ENCODE peak calls at places on chromosomes 5 and 9, in five cellular contexts. Q is HepG2, I is GM12878, X is K562, N is NB4. R is an unnamed sample.

GRCh38 chr5:11234501-11234911 is 473.5 kb upstream of the DAP start:
- DNase-seq in I (no peak), N (peak; percentile 12), X (no peak), Q (no peak), R (no peak)

GRCh38 chr9:137052998-137053943 is 590 bp downstream of the ENTPD2 start:
- DNase-seq in I (no peak), X (no peak), Q (no peak), N (no peak), R (no peak)

GRCh38 chr9:95721132-95721531 is 154.4 kb upstream of the ERCC6L2 start:
- DNase-seq in X (no peak), Q (no peak), I (no peak), N (no peak), R (no peak)

GRCh38 chr5:164175083-164175482 is 669.7 kb downstream of the MAT2B start:
- DNase-seq in Q (no peak), I (no peak), N (no peak), X (no peak), R (no peak)

GRCh38 chr9:122946486-122947003 is 5.7 kb downstream of the RABGAP1 start:
- DNase-seq in Q (no peak), I (no peak), N (no peak), X (no peak), R (no peak)

GRCh38 chr9:130986311-130986940 is 22.5 kb upstream of the LAMC3 start:
- DNase-seq in X (no peak), Q (no peak), N (no peak), I (no peak), R (no peak)

GRCh38 chr5:145056805-145057204 is 778.3 kb downstream of the PRELID2 start:
- DNase-seq in I (peak; percentile 27), Q (no peak), N (no peak), X (no peak), R (no peak)

GRCh38 chr5:61450170-61450815 is 118.2 kb downstream of the ZSWIM6 start:
- DNase-seq in N (no peak), I (no peak), Q (no peak), X (no peak), R (peak; percentile 82)

GRCh38 chr5:68086443-68086842 is 129.1 kb upstream of the PIK3R1 start:
- DNase-seq in Q (no peak), N (no peak), I (no peak), X (no peak), R (no peak)

GRCh38 chr5:68088302-68088701 is 127.3 kb upstream of the PIK3R1 start:
- DNase-seq in Q (no peak), I (no peak), N (no peak), X (no peak), R (no peak)

GRCh38 chr5:68087866-68088265 is 127.7 kb upstream of the PIK3R1 start:
- DNase-seq in X (no peak), I (no peak), Q (no peak), N (no peak), R (no peak)

DNA sequence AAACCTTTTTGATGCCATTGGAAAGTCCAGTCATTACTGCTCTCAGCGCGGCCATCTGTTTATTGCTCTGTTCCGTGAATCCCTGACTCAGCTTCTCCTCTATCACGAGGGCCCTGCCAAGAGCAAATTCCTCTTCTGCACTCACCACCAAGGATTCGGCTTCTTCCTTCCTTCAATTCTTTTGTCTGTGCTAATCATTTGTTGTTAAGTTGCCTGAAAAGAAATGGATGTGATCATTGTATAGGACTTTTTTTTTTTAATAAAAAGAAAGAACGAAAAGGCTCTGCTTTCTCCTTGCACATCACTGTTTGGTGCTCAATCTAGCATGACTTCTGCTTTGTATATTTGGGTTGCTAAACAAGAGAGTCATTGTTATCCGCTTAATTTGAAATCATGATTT is 128.7 kb upstream of the PIK3R1 start:
- DNase-seq in N (no peak), Q (no peak), I (no peak), X (no peak), R (no peak)
- TF ChIP-seq MYC in N (no peak), Q (no peak), I (no peak), X (no peak), R (no peak)

GRCh38 chr9:110006657-110007056 is 201.3 kb downstream of the C9orf152 start:
- DNase-seq in N (no peak), X (no peak), Q (no peak), I (no peak), R (no peak)
- TF ChIP-seq MYC in N (no peak), X (no peak), Q (no peak), I (no peak), R (no peak)

DNA sequence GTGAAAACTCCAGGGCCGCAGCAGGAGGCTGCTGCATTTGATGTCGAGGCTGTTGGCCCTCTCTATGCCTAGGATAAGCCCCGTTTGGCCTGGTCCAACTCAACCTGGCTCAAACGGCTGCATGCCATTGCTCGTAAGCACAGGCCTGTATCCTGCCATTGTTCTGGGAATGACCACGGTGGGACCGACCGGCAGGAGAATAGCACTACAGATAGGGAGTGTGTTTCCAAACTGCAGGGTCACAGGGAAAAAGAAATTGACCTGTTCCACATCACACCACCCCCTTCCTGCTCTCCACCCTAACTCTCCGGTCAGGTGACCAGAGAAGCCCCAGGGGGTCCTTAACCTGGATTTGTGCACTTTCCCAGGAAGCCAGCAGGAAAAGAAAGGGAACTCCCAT is 278.7 kb upstream of the KLF4 start:
- DNase-seq in Q (no peak), N (no peak), I (no peak), X (no peak), R (no peak)
- TF ChIP-seq MYC in Q (no peak), N (no peak), I (no peak), X (no peak), R (no peak)

DNA sequence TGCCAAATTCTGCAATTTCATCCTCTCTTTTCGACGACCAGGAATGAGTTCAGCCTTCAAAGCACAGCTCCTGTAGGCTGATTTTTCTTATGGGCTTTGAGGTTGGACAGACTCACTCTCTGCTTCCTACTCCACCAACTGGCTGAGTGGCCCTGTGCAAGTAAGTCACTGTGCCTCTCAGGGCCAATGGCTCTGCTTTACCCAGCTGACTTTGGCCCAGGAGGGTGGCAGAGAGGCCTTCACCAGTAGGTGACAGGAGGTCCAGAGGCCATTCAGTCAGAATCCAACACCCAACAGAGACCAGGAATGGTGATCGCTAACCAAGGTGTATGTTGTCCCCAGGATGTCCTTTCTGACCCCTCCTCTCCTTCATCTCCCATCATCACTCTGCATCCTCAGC is 49.5 kb upstream of the ALDH1B1 start:
- DNase-seq in I (no peak), X (no peak), Q (no peak), N (no peak), R (no peak)
- TF ChIP-seq MYC in I (no peak), X (no peak), Q (no peak), N (no peak), R (no peak)

GRCh38 chr5:14914193-14914592 is 42.6 kb upstream of the ANKH start:
- DNase-seq in N (no peak), X (peak; percentile 18), I (no peak), Q (no peak), R (no peak)
- TF ChIP-seq MYC in N (no peak), X (no peak), I (no peak), Q (no peak), R (no peak)

GRCh38 chr5:68182534-68182933 is 33.0 kb upstream of the PIK3R1 start:
- DNase-seq in I (no peak), Q (no peak), N (no peak), X (no peak), R (no peak)

GRCh38 chr5:68189171-68189570 is 26.4 kb upstream of the PIK3R1 start:
- DNase-seq in N (no peak), I (no peak), Q (no peak), X (no peak), R (no peak)

GRCh38 chr5:68189613-68190012 is 25.9 kb upstream of the PIK3R1 start:
- DNase-seq in N (no peak), I (no peak), Q (no peak), X (no peak), R (no peak)

GRCh38 chr5:68192679-68193060 is 22.9 kb upstream of the PIK3R1 start:
- DNase-seq in X (no peak), I (no peak), Q (no peak), N (no peak), R (no peak)

DNA sequence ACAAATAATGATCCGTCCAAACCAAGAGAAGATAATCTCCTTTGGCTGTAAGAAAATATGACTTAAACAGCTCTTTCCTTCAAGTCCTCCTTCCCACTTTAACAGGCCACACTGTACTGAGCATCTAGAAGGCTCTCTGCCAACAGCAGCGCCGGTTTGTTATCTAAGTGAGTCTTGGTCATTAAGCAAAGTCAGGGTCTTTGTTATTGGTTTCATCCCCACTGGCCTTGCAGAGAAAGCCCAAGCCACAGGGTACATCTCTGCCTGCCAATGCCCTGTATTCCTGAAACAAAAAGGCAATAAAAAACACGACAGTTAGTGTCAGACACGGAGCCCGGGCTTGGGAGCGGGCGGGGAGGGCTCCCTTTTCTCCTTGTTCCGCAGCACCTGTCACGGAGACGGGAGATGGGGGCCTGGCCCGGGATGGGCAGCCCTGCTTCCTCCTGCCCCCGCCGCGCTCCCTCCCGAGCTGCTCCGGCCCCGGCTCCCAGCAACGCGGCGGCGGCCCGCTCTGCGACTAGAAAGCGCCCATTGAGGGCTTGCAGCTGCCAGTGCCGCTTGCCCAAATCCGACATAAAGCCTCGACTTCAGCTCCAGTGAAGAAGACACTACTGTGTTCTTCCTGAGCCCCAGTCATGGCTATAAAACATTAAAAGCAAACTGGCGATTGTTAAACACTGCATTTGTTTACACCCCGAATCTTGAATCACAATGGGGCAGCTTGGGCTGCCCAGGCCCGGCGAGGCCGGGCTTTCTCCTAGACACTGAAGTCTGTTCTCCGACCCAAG is 28.1 kb upstream of the PIK3R1 start:
- DNase-seq in I (no peak), N (no peak), Q (no peak), X (no peak), R (no peak)
- TF ChIP-seq MYC in I (no peak), N (no peak), Q (no peak), X (no peak), R (no peak)

DNA sequence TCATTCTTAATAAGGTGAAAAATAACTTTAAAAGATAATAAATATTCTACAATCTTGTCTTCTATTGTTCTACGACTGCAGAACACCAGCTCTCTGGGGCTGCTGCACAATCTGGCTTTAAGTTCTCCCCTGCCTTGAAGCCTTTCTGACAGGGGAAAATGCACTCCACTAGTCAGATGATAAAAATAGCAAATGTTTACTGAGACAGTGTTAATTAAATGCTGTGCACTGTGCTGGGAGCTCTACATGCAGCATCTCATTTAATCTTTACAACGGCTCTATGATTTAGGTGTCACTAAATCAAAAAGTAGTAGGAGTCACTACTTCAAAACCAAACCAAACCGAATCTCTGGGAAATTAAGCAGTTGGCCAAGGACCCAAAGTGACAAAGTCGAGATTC is 132.7 kb downstream of the SLIT3 start:
- DNase-seq in I (no peak), Q (no peak), N (no peak), X (no peak), R (no peak)
- TF ChIP-seq MYC in I (no peak), Q (no peak), N (no peak), X (no peak), R (no peak)